ENCODE peak calls at places on chromosomes 7 and 10, in seven cellular contexts. T is heart left ventricle; P is renal cortical epithelial cell; Y is fibroblast of the conjunctiva; M is activated T-helper 1 cell treated with anti-CD3 and anti-CD28 coated beads, Interleukin-12 subunit alpha, Interleukin-12 subunit beta, Interleukin-2, Interleukin-4 antibody, amounts not matched to agents 30 ng/mL and 10 ng/mL and 1 ng/mL, durations not matched to agents 14 hours and 24 hours and 36 hours; B is prostate gland; D is glutamatergic neuron. R is an unnamed sample.

GRCh38 chr7:48035301-48035966 is at the start of gene C7orf57:
- DNase-seq in T (peak; percentile 95), P (peak; percentile 72), Y (peak; percentile 46), M (peak; percentile 87), B (peak; percentile 51), D (peak; percentile 96), R (peak; percentile 96)

GRCh38 chr7:22566176-22566575 is 66.2 kb upstream of the STEAP1B start:
- DNase-seq in T (no peak), P (no peak), Y (no peak), M (no peak), B (no peak), D (no peak), R (no peak)

GRCh38 chr7:400901-401485 is 111.0 kb downstream of the FOXL3 start:
- DNase-seq in T (peak; percentile 12), P (no peak), Y (no peak), M (no peak), B (no peak), D (no peak), R (no peak)

GRCh38 chr10:37495415-37495814 is 362.0 kb downstream of the ZNF248 start:
- DNase-seq in T (no peak), P (no peak), Y (no peak), M (no peak), B (no peak), D (no peak), R (peak; percentile 2)

GRCh38 chr10:43390791-43391190 is 18.2 kb downstream of the HNRNPF start:
- DNase-seq in T (no peak), P (peak; percentile 40), Y (no peak), M (no peak), B (no peak), D (no peak), R (peak; percentile 67)

GRCh38 chr10:110330675-110331074 is 26.0 kb upstream of the SMNDC1 start:
- DNase-seq in T (no peak), P (no peak), Y (no peak), M (no peak), B (no peak), D (no peak), R (no peak)

GRCh38 chr10:1648648-1649047 is 88.7 kb downstream of the ADARB2 start:
- DNase-seq in T (no peak), P (no peak), Y (no peak), M (no peak), B (no peak), D (no peak), R (no peak)

GRCh38 chr7:119943932-119944600 is 328.9 kb upstream of the KCND2 start:
- DNase-seq in T (no peak), P (no peak), Y (no peak), M (no peak), B (no peak), D (no peak), R (no peak)

GRCh38 chr10:90779573-90779972 is 78.3 kb downstream of the HTR7 start:
- DNase-seq in T (no peak), P (no peak), Y (no peak), M (no peak), B (no peak), D (no peak), R (no peak)

GRCh38 chr7:29826904-29827303 is 20.6 kb downstream of the WIPF3 start:
- DNase-seq in T (no peak), P (no peak), Y (no peak), M (no peak), B (no peak), D (no peak), R (no peak)

GRCh38 chr7:155652156-155653124 is 8.0 kb downstream of the RBM33 start:
- DNase-seq in T (no peak), P (peak; percentile 72), Y (no peak), M (no peak), B (no peak), D (no peak), R (peak; percentile 10)

GRCh38 chr7:13990319-13990983 is 985 bp upstream of the ETV1 start:
- DNase-seq in T (peak; percentile 51), P (peak; percentile 40), Y (no peak), M (peak; percentile 2), B (peak; percentile 21), D (peak; percentile 59), R (peak; percentile 76)

GRCh38 chr7:25858562-25859411 is 293.2 kb upstream of the NFE2L3 start:
- DNase-seq in T (no peak), P (no peak), Y (no peak), M (no peak), B (no peak), D (peak; percentile 66), R (no peak)

GRCh38 chr7:2071133-2071832 is 161.5 kb downstream of the MAD1L1 start:
- DNase-seq in T (no peak), P (no peak), Y (no peak), M (no peak), B (no peak), D (no peak), R (no peak)

GRCh38 chr10:126536656-126537055 is 133.8 kb downstream of the C10orf90 start:
- DNase-seq in T (no peak), P (no peak), Y (no peak), M (no peak), B (no peak), D (no peak), R (no peak)

GRCh38 chr7:72017756-72018155 is 394.4 kb downstream of the CALN1 start:
- DNase-seq in T (no peak), P (no peak), Y (no peak), M (no peak), B (no peak), D (no peak), R (no peak)

GRCh38 chr7:28348631-28349030 is 63.7 kb upstream of the CREB5 start:
- DNase-seq in T (peak; percentile 25), P (peak; percentile 23), Y (no peak), M (no peak), B (peak; percentile 8), D (no peak), R (no peak)

GRCh38 chr7:75596727-75597614 is 104.9 kb downstream of the SPDYE5 start:
- DNase-seq in T (no peak), P (peak; percentile 31), Y (no peak), M (no peak), B (no peak), D (no peak), R (no peak)

GRCh38 chr7:77799078-77799964 is 748 bp downstream of the PHTF2 start:
- DNase-seq in T (peak; percentile 46), P (peak; percentile 31), Y (peak; percentile 10), M (peak; percentile 17), B (peak; percentile 21), D (peak; percentile 79), R (peak; percentile 63)

GRCh38 chr7:148262721-148263229 is 327.8 kb upstream of the C7orf33 start:
- DNase-seq in T (peak; percentile 49), P (peak; percentile 13), Y (peak; percentile 24), M (peak; percentile 22), B (peak; percentile 50), D (peak; percentile 87), R (peak; percentile 78)

GRCh38 chr7:6675807-6676405 is 30.8 kb downstream of the ZNF12 start:
- DNase-seq in T (no peak), P (no peak), Y (no peak), M (no peak), B (no peak), D (no peak), R (no peak)

GRCh38 chr7:91267558-91267955 is 3.3 kb downstream of the FZD1 start:
- DNase-seq in T (peak; percentile 21), P (no peak), Y (no peak), M (no peak), B (no peak), D (no peak), R (peak; percentile 86)

GRCh38 chr7:17994079-17994478 is 33.6 kb downstream of the PRPS1L1 start:
- DNase-seq in T (no peak), P (no peak), Y (no peak), M (no peak), B (no peak), D (no peak), R (no peak)

GRCh38 chr7:31271641-31272405 is 68.7 kb downstream of the NEUROD6 start:
- DNase-seq in T (no peak), P (no peak), Y (no peak), M (no peak), B (peak; percentile 11), D (no peak), R (no peak)

GRCh38 chr7:151728746-151729145 is 148.2 kb downstream of the PRKAG2 start:
- DNase-seq in T (no peak), P (no peak), Y (no peak), M (no peak), B (no peak), D (no peak), R (no peak)

GRCh38 chr7:17401806-17402627 is 103.6 kb downstream of the AHR start:
- DNase-seq in T (no peak), P (no peak), Y (no peak), M (no peak), B (no peak), D (no peak), R (no peak)

GRCh38 chr10:22505923-22506685 is 160.8 kb downstream of the SPAG6 start:
- DNase-seq in T (no peak), P (no peak), Y (no peak), M (peak; percentile 12), B (peak; percentile 85), D (no peak), R (no peak)

GRCh38 chr10:124436191-124436638 is 13.6 kb downstream of the NKX1-2 start:
- DNase-seq in T (no peak), P (no peak), Y (no peak), M (no peak), B (no peak), D (no peak), R (no peak)

GRCh38 chr10:102120987-102121738 is 995 bp upstream of the LDB1 start:
- DNase-seq in T (peak; percentile 69), P (no peak), Y (peak; percentile 63), M (no peak), B (peak; percentile 82), D (peak; percentile 79), R (peak; percentile 72)

GRCh38 chr10:86340991-86341260 is 25.7 kb downstream of the GRID1 start:
- DNase-seq in T (no peak), P (no peak), Y (no peak), M (no peak), B (no peak), D (no peak), R (no peak)

GRCh38 chr7:95491634-95492314 is 6.0 kb downstream of the ASB4 start:
- DNase-seq in T (no peak), P (peak; percentile 85), Y (no peak), M (no peak), B (no peak), D (no peak), R (no peak)

GRCh38 chr10:67783576-67784294 is 54.3 kb downstream of the DNAJC12 start:
- DNase-seq in T (no peak), P (no peak), Y (no peak), M (no peak), B (no peak), D (no peak), R (no peak)

GRCh38 chr7:5477723-5478531 is 54.3 kb upstream of the TNRC18 start:
- DNase-seq in T (no peak), P (no peak), Y (no peak), M (no peak), B (no peak), D (peak; percentile 81), R (no peak)

GRCh38 chr10:79266543-79267312 is 80.5 kb upstream of the PPIF start:
- DNase-seq in T (peak; percentile 78), P (peak; percentile 68), Y (peak; percentile 63), M (no peak), B (no peak), D (no peak), R (peak; percentile 91)

GRCh38 chr10:6124666-6125065 is 35.8 kb downstream of the RBM17 start:
- DNase-seq in T (no peak), P (peak; percentile 22), Y (no peak), M (no peak), B (no peak), D (no peak), R (peak; percentile 20)

GRCh38 chr10:13924020-13924725 is 337.4 kb downstream of the PRPF18 start:
- DNase-seq in T (no peak), P (peak; percentile 76), Y (peak; percentile 83), M (no peak), B (no peak), D (no peak), R (peak; percentile 86)

GRCh38 chr10:71339796-71340589 is 20.9 kb downstream of the SLC29A3 start:
- DNase-seq in T (no peak), P (peak; percentile 88), Y (no peak), M (no peak), B (no peak), D (no peak), R (no peak)

R was measured in adipocyte.